ENCODE peak calls at places on chromosomes 4 and X, in nine cellular contexts. C is IMR-90, F is sigmoid colon, S is GM20000, Q is Peyer's patch, J is suprapubic skin, P is bronchial epithelial cell, U is H9, Z is heart left ventricle. E is an unnamed sample.

GRCh38 chrX:54271661-54272060 is 86.2 kb downstream of the WNK3 start:
- DNase-seq in C (no peak), F (no peak), S (no peak), Q (no peak), J (no peak), P (no peak), U (no peak), Z (no peak), E (no peak)

GRCh38 chrX:15943393-15943792 is 88.8 kb upstream of the AP1S2 start:
- DNase-seq in C (no peak), F (no peak), S (no peak), Q (no peak), J (no peak), P (no peak), U (no peak), Z (no peak), E (no peak)

GRCh38 chr4:52076731-52077130 is 25.6 kb downstream of the SPATA18 start:
- DNase-seq in C (no peak), F (no peak), S (no peak), Q (no peak), J (no peak), P (no peak), U (peak), Z (no peak), E (peak)

GRCh38 chr4:40576651-40577480 is 52.8 kb downstream of the RBM47 start:
- DNase-seq in C (peak), F (peak), S (peak), Q (peak), J (peak), P (peak), U (no peak), Z (peak), E (no peak)

GRCh38 chr4:6271701-6272465 is 2.2 kb downstream of the WFS1 start:
- DNase-seq in C (no peak), F (peak), S (no peak), Q (no peak), J (no peak), P (no peak), U (no peak), Z (peak), E (no peak)

GRCh38 chr4:168679397-168680176 is 182.7 kb downstream of the PALLD start:
- DNase-seq in C (peak), F (no peak), S (no peak), Q (no peak), J (no peak), P (peak), U (no peak), Z (no peak), E (no peak)

GRCh38 chr4:5700459-5700858 is 7.9 kb downstream of the EVC2 start:
- DNase-seq in C (no peak), F (peak), S (no peak), Q (no peak), J (no peak), P (no peak), U (no peak), Z (no peak), E (no peak)

GRCh38 chrX:54358424-54359211 is 772 bp upstream of the WNK3 start:
- DNase-seq in C (peak), F (peak), S (peak), Q (peak), J (peak), P (peak), U (peak), Z (peak), E (peak)

GRCh38 chr4:57078685-57079521 is 31.3 kb downstream of the IGFBP7 start:
- DNase-seq in C (no peak), F (no peak), S (no peak), Q (no peak), J (no peak), P (peak), U (peak), Z (no peak), E (no peak)

GRCh38 chr4:186693894-186694293 is 29.8 kb downstream of the FAT1 start:
- DNase-seq in C (no peak), F (no peak), S (no peak), Q (no peak), J (no peak), P (no peak), U (no peak), Z (no peak), E (no peak)

GRCh38 chr4:8157944-8158709 is 486 bp downstream of the ABLIM2 start:
- DNase-seq in C (no peak), F (no peak), S (no peak), Q (no peak), J (no peak), P (no peak), U (no peak), Z (no peak), E (no peak)

GRCh38 chr4:76989391-76990061 is 40.0 kb downstream of the SEPTIN11 start:
- DNase-seq in C (no peak), F (no peak), S (no peak), Q (no peak), J (no peak), P (no peak), U (no peak), Z (no peak), E (no peak)

GRCh38 chr4:48129307-48130014 is 4.6 kb downstream of the TXK start:
- DNase-seq in C (no peak), F (no peak), S (no peak), Q (peak), J (no peak), P (no peak), U (no peak), Z (no peak), E (no peak)
- TF ChIP-seq CTCF in C (no peak), F (no peak), S (no peak), Q (no peak), J (no peak), P (no peak), U (peak), Z (no peak), E (no peak)

GRCh38 chr4:139401368-139401767 is 52.6 kb upstream of the RAB33B start:
- DNase-seq in C (no peak), F (no peak), S (no peak), Q (no peak), J (no peak), P (no peak), U (no peak), Z (no peak), E (no peak)

GRCh38 chr4:139403457-139403856 is 50.5 kb upstream of the RAB33B start:
- DNase-seq in C (no peak), F (no peak), S (no peak), Q (no peak), J (no peak), P (no peak), U (no peak), Z (no peak), E (no peak)
- TF ChIP-seq CTCF in C (peak), F (no peak), S (no peak), Q (no peak), J (no peak), P (no peak), U (peak), Z (no peak), E (no peak)

DNA sequence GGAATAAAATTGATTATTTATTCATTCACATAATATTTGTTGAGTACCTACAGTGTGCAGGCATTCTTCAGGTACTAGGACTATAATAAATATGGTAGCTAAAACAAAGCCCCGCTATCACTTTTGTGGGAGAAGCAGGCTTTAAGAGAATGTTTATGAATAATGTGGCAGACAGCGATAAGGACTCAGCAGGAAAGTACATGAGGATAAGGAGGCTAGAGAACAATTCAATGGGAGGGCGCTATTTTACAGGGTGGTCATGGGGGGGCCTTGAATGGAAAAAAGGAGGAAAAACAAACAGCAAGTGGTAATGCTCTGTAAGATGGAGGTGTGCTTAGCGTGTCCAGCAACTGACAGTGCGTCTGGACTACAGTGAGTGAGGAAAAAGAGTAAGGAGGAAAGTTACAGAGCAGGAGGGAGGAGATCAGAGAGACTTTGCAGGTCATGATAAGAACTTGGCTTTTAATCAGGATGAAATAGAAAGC is 264.2 kb upstream of the ETNPPL start:
- DNase-seq in C (no peak), F (no peak), S (no peak), Q (no peak), J (no peak), P (no peak), U (no peak), Z (no peak), E (no peak)
- TF ChIP-seq CTCF in C (no peak), F (no peak), S (no peak), Q (no peak), J (no peak), P (no peak), U (no peak), Z (no peak), E (no peak)

DNA sequence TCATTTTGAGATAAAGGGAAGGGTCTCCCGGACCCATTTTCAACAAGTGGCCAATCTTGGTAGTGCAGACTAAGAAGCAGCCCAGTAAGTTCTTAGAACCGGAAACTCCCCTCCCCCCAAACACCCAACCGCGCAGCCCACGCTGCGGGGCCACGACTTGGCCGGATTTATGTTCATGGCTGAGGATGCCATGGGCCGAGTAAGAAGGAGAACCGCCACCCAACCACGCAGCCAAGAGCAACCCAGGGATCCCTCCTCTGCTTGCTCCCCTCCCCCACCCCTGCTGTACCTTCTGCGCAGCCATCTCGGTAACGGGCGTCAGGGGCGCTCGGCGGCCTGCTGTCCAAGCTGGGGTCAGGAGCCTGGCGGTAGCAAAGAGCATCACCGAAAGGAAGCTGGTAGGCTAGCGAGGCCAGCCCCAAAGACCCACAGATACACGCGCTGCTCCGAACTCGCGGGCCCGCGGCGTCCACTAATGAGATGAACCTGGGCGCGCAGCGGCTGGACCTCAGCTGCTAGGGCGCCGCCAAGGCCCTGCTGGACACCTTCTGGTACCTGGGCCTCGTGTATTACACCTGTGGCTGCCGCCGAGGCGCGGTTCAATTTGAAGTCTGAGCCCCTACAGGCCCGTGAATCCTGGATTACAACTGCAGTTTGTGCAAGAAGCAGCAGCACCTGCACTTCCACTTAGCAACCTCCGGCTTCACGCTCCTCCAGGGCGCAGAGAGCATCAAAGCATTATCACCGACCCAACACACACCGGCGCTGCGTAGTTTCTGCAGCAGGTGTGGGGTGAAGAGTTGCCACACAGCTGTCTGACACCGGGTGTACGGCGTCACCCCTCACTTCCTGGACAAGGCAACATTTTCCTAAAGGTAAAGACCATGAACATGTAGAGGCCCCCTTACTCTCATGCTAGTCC is 63.4 kb downstream of the NUDT10 start:
- DNase-seq in C (no peak), F (peak), S (no peak), Q (no peak), J (no peak), P (no peak), U (peak), Z (peak), E (peak)
- TF ChIP-seq CTCF in C (peak), F (no peak), S (no peak), Q (no peak), J (no peak), P (no peak), U (peak), Z (no peak), E (peak)

DNA sequence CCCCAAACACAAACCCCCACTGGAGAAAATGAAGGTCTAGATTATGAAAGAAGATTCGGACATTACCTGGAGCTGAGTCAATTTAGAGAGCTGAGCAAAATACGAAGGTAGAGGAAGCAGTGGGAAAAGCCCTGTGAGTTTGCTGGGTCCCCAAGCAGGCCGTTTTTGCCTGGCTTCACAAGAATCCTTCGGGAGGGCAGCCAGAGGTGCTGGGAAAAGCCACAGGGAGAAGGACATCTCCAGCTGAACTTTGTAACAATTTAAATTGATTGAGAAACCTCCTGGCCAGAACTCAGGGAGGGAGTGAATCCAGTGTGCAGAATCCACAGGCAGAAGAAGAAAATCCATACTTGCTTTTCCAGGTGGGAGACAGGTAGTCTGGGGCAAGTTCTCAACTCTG is 319.1 kb upstream of the CT83 start:
- DNase-seq in C (no peak), F (peak), S (no peak), Q (no peak), J (no peak), P (no peak), U (no peak), Z (no peak), E (no peak)
- TF ChIP-seq CTCF in C (no peak), F (no peak), S (no peak), Q (no peak), J (no peak), P (no peak), U (no peak), Z (no peak), E (no peak)

DNA sequence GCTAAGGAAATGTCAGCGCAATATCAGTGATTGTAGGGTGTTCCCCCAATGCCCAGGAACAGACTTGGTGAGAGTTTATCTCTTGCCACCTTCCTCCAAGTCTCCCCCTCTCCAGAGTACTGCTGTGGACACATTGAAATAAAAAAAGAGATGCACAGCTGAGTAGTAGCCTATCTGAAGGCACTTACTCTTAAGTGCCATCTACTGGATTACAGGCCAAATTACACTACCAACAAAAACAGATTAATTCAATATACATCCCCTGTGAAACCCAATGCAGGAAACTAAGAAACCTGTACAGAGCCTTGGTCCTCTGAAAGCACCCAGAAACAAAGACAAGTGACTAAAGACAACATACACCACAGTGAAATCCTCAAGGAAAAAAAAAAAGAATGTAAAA is 460.3 kb downstream of the ZIC3 start:
- DNase-seq in C (no peak), F (no peak), S (peak), Q (no peak), J (no peak), P (no peak), U (no peak), Z (no peak), E (no peak)
- TF ChIP-seq CTCF in C (peak), F (no peak), S (no peak), Q (no peak), J (no peak), P (peak), U (peak), Z (peak), E (peak)

GRCh38 chr4:141459020-141459419 is 177.4 kb upstream of the IL15 start:
- DNase-seq in C (no peak), F (no peak), S (no peak), Q (no peak), J (no peak), P (peak), U (no peak), Z (no peak), E (no peak)
- TF ChIP-seq CTCF in C (no peak), F (no peak), S (no peak), Q (no peak), J (no peak), P (no peak), U (no peak), Z (no peak), E (no peak)

DNA sequence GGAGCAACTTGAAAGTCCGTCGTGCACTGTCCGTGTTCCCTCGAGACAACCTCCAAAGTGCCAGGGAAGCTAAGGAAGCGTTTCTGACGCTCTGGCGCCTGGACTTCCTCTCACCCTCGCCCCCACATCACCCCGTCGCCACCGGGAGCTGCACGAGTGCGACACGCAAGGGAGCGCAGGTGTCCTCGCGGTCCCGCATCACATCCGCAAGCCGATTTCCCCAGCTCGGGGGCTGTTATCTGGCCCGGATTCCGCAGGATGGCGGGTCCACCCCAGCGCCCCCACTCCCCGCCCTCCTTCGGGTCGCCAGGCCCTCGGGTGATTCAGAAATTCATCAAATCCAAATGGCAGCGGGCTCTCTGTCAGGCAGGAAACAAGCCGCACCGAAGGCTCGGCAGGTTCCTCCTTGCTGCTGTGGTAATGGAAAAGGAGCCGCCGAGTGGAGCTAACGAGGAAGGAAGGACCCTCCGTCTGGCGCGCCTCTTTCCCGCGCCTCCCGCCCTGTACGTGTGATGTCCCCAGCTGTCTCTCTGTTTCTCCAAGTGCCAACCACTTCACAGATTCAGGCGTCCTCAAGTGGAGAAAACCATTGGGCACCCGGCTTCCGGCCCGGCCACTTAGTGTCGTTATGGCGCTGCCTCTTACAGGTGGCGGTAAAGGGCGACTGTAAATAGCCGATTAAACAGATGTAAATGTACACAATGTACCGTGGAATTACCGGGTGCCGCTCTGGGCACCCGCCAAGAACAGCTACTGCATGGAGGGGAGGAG is 901 bp upstream of the SETD7 start:
- DNase-seq in C (no peak), F (peak), S (peak), Q (peak), J (peak), P (peak), U (peak), Z (peak), E (peak)
- TF ChIP-seq CTCF in C (no peak), F (no peak), S (no peak), Q (no peak), J (no peak), P (peak), U (no peak), Z (no peak), E (no peak)